ENCODE peak calls at places on chromosomes 16 and 17, in seven cellular contexts. Q, V, F, E, C, W and B are unnamed samples.

GRCh38 chr16:67393111-67393789 is at the start of gene TPPP3:
- DNase-seq in C (peak), Q (peak), E (peak), F (peak), W (peak), V (no peak), B (peak)

GRCh38 chr17:48498168-48498840 is 32.5 kb downstream of the HOXB1 start:
- DNase-seq in Q (no peak), V (no peak), W (no peak), E (no peak), C (no peak), F (no peak), B (no peak)

GRCh38 chr16:62041401-62041800 is 5.2 kb upstream of the CDH8 start:
- DNase-seq in F (peak), E (peak), C (no peak), V (peak), Q (no peak), W (no peak), B (no peak)

GRCh38 chr16:50574852-50575251 is 26.7 kb downstream of the NKD1 start:
- DNase-seq in Q (no peak), V (no peak), C (no peak), E (no peak), W (no peak), F (no peak), B (no peak)

GRCh38 chr17:73782641-73783381 is 138.6 kb upstream of the SDK2 start:
- DNase-seq in V (no peak), C (no peak), F (no peak), W (no peak), E (no peak), Q (no peak), B (no peak)

GRCh38 chr17:8753136-8753975 is 5.0 kb downstream of the SPDYE4 start:
- DNase-seq in Q (no peak), C (no peak), E (no peak), W (no peak), V (no peak), F (no peak), B (no peak)

GRCh38 chr17:74165811-74166365 is 37.6 kb upstream of the RPL38 start:
- DNase-seq in C (no peak), W (no peak), F (no peak), E (no peak), V (no peak), Q (no peak), B (no peak)

GRCh38 chr16:53045554-53046250 is 7.0 kb downstream of the CHD9NB start:
- DNase-seq in F (no peak), C (no peak), E (no peak), V (no peak), W (no peak), Q (no peak), B (no peak)

GRCh38 chr17:74631468-74632195 is 8.1 kb upstream of the CD300E start:
- DNase-seq in C (no peak), F (no peak), V (no peak), E (peak), W (no peak), Q (no peak), B (no peak)

GRCh38 chr16:68275611-68276191 is 11.4 kb downstream of the SLC7A6 start:
- DNase-seq in F (no peak), V (no peak), Q (no peak), W (no peak), E (no peak), C (peak), B (no peak)

GRCh38 chr17:47742319-47743181 is 9.5 kb downstream of the TBX21 start:
- DNase-seq in F (no peak), W (no peak), E (peak), C (peak), Q (no peak), V (no peak), B (no peak)

GRCh38 chr16:56931253-56931768 is 631 bp upstream of the HERPUD1 start:
- DNase-seq in W (no peak), E (no peak), C (no peak), Q (no peak), V (no peak), F (no peak), B (peak)

GRCh38 chr17:28959471-28959871 is 8.2 kb upstream of the PHF12 start:
- DNase-seq in W (no peak), V (no peak), F (no peak), E (no peak), Q (no peak), C (no peak), B (no peak)

GRCh38 chr17:9981344-9981915 is 76.4 kb upstream of the RCVRN start:
- DNase-seq in W (no peak), V (no peak), F (no peak), Q (no peak), C (no peak), E (no peak), B (no peak)

GRCh38 chr16:8798535-8799157 is 1.0 kb downstream of the PMM2 start:
- DNase-seq in E (no peak), Q (no peak), F (no peak), W (no peak), V (no peak), C (no peak), B (no peak)

GRCh38 chr17:42016952-42017865 is at the start of gene DNAJC7:
- DNase-seq in W (peak), F (peak), V (peak), E (peak), Q (peak), C (peak), B (peak)

GRCh38 chr17:31521632-31522283 is 130.3 kb downstream of the RAB11FIP4 start:
- DNase-seq in E (no peak), W (no peak), V (no peak), C (no peak), Q (no peak), F (no peak), B (no peak)

GRCh38 chr17:49830605-49831004 is 17.3 kb downstream of the TAC4 start:
- DNase-seq in W (no peak), V (no peak), F (no peak), E (no peak), C (no peak), Q (no peak), B (no peak)

GRCh38 chr17:67515490-67516088 is 138.5 kb downstream of the PITPNC1 start:
- DNase-seq in Q (no peak), W (no peak), F (no peak), E (no peak), C (no peak), V (no peak), B (no peak)

GRCh38 chr17:72030067-72030899 is 90.5 kb upstream of the SOX9 start:
- DNase-seq in F (peak), V (peak), W (no peak), Q (peak), E (peak), C (peak), B (peak)

GRCh38 chr16:64428463-64428862 is 693.4 kb downstream of the CDH11 start:
- DNase-seq in C (no peak), W (no peak), Q (peak), V (no peak), F (peak), E (peak), B (no peak)

DNA sequence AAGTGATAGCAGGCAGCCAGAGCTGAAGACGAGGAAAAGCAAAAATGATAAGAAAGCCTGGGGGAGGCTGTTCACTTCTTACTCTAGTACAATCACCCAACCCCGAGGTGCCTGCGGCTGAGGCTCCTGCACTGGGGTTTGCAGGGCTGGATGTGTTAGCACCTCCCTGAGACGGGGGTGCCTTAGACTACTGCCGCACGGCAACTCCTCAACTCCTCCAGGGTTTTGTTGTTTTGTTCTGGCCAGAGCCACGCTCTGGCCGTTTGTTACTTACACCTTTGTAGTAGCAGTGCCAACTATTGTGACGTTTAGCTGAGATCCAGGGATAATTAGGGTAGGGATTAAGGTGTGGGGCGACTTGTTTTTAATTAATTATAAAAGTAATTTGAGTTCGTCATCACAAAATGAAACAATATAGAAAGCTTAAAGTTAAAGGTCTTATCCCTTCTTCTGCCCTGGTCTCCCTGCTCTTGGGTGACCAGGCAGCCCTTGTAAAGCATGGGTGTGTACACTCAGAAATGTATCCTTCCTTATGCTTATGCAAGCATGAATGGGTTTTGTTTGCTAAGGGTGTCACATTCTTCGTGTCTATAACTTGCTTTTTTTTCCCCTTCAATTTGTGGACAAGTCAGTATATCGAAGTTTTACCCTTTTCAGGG is 51.3 kb downstream of the LDHD start:
- DNase-seq in C (no peak), E (no peak), F (no peak), V (no peak), Q (no peak), W (no peak), B (no peak)
- H3K4me3 ChIP-seq in C (no peak), E (no peak), F (no peak), V (no peak), Q (no peak), W (no peak), B (no peak)

GRCh38 chr16:10868089-10868488 is 8.9 kb upstream of the CIITA start:
- DNase-seq in W (no peak), F (no peak), Q (no peak), C (no peak), V (no peak), E (no peak), B (peak)

GRCh38 chr16:10867199-10867598 is 9.8 kb upstream of the CIITA start:
- DNase-seq in Q (no peak), V (no peak), C (no peak), E (no peak), F (no peak), W (no peak), B (no peak)

GRCh38 chr16:10870808-10871156 is 6.2 kb upstream of the CIITA start:
- DNase-seq in E (no peak), C (no peak), Q (no peak), W (no peak), F (no peak), V (no peak), B (no peak)

GRCh38 chr16:10870137-10870776 is 6.7 kb upstream of the CIITA start:
- DNase-seq in V (no peak), E (no peak), C (no peak), W (no peak), F (no peak), Q (no peak), B (no peak)

DNA sequence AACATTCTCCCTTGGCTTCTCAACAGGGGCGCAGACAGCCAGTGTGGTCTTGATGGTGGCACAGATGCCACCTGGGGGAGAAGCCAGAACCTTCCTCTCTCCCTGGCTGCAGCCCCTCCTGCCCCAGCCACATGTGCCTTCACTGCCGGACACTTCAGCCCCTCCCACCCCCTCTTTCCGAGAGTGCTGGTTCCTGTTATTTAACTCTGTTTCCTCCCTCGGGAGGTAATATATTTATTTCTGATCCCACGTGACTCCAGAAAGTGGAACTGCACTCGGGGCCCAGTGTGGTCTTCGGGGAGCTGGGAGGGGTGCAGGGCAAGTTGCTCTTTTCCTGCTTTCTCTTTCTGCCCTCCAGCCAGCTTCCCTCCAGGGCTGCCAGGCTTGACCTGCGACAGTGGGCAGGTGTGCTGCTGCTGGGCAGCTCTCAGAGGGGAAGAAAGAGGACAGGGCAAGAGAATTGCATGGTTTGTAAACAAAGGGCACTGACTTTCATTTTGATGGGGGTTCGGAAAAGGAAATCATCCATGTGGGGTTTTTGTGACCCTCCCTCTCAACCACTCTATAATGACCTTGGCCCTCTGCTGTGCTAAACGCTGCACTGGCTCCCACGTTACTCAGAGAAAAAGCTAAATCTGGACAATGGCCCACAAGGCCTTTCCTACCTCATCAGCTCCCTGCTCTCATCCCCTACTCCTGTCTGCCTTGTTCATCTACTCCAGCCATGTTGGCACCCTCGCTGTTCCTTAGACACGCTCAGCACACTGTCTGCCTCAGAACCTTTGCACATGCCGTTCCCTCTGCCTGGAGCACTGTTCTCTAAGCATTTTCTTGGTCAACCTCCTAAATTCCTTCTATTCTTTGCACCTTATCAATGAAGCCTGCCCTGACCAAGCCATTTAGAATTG is 8.2 kb upstream of the CIITA start:
- DNase-seq in W (no peak), F (no peak), Q (no peak), E (no peak), C (no peak), V (no peak), B (no peak)
- H3K4me3 ChIP-seq in W (peak), F (no peak), Q (no peak), E (no peak), C (no peak), V (no peak), B (peak)

GRCh38 chr16:88703486-88704309 is 2.5 kb downstream of the RNF166 start:
- DNase-seq in V (no peak), W (no peak), E (no peak), F (no peak), Q (no peak), C (peak), B (no peak)

GRCh38 chr16:88700322-88700635 is 5.9 kb downstream of the RNF166 start:
- DNase-seq in C (no peak), E (no peak), F (no peak), W (no peak), Q (no peak), V (no peak), B (no peak)

GRCh38 chr16:88702364-88703210 is 3.6 kb downstream of the RNF166 start:
- DNase-seq in Q (no peak), F (no peak), E (no peak), V (no peak), C (peak), W (no peak), B (no peak)

GRCh38 chr16:88700636-88701482 is 5.3 kb downstream of the RNF166 start:
- DNase-seq in Q (peak), C (peak), V (peak), E (peak), F (peak), W (peak), B (peak)

GRCh38 chr16:88701541-88702363 is 4.5 kb downstream of the RNF166 start:
- DNase-seq in V (no peak), F (no peak), Q (no peak), E (no peak), C (peak), W (no peak), B (no peak)
- H3K4me3 ChIP-seq in V (no peak), F (no peak), Q (no peak), E (no peak), C (peak), W (peak), B (no peak)

GRCh38 chr17:27783951-27784350 is 16.4 kb downstream of the NOS2 start:
- DNase-seq in E (peak), V (no peak), C (no peak), Q (no peak), W (no peak), F (no peak), B (no peak)
- H3K4me3 ChIP-seq in E (no peak), V (no peak), C (no peak), Q (no peak), W (no peak), F (no peak), B (no peak)

GRCh38 chr16:73060216-73060615 is 12.3 kb upstream of the ZFHX3 start:
- DNase-seq in E (no peak), W (no peak), V (no peak), Q (peak), F (no peak), C (no peak), B (no peak)

GRCh38 chr16:73059779-73060178 is 11.9 kb upstream of the ZFHX3 start:
- DNase-seq in W (no peak), C (no peak), E (no peak), Q (peak), F (no peak), V (no peak), B (no peak)

GRCh38 chr16:73058221-73058615 is 10.3 kb upstream of the ZFHX3 start:
- DNase-seq in C (no peak), E (peak), V (no peak), F (no peak), Q (no peak), W (no peak), B (peak)

GRCh38 chr16:73057369-73058210 is 9.7 kb upstream of the ZFHX3 start:
- DNase-seq in Q (no peak), F (no peak), C (no peak), W (no peak), E (peak), V (no peak), B (peak)

GRCh38 chr16:73058616-73059409 is 10.9 kb upstream of the ZFHX3 start:
- DNase-seq in F (peak), W (no peak), E (peak), C (no peak), Q (peak), V (no peak), B (peak)
- H3K4me3 ChIP-seq in F (peak), W (peak), E (peak), C (no peak), Q (peak), V (peak), B (peak)

DNA sequence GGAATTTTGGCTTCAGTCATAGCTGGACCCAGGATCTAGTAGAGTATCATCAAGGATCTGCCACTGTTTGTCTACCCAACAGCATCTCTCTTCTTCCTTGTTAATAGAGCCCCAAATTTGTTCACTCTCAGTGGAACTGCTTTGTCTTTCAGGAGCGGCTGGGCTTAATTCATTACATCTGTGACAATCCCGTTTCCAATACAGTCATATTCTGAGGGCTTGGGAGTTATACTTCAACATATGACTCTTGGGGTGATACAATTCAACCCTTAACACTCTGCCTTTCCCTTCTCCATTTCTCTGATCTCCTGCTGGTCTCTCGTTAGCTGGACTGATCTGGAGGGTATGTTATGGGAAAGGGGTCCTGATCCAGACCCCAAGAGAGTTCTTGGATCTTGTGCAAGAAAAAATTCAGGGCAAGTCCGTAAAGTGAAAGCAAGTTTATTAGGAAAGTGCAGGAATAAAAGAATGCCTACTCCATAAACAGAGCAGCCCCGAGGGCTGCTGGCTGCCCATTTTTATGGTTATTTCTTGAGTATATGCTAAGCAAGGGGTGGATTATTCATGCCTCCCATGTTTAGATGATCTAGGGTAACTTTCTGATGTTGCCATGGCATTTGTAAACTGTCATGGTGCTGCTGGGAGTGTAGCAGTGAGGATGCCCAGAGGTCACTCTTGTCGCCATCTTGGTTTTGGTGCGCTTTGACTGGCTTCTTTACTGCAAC is 42.4 kb downstream of the IQCK start:
- DNase-seq in F (no peak), V (no peak), Q (no peak), C (no peak), E (no peak), W (no peak), B (no peak)
- H3K4me3 ChIP-seq in F (no peak), V (no peak), Q (no peak), C (no peak), E (no peak), W (no peak), B (no peak)

GRCh38 chr16:3035972-3036725 is 595 bp downstream of the BICDL2 start:
- DNase-seq in F (no peak), W (no peak), Q (no peak), C (no peak), V (no peak), E (no peak), B (peak)

GRCh38 chr16:3038896-3039295 is 2.2 kb upstream of the BICDL2 start:
- DNase-seq in Q (no peak), C (no peak), W (no peak), E (no peak), V (no peak), F (no peak), B (no peak)

GRCh38 chr16:3038256-3038655 is 1.5 kb upstream of the BICDL2 start:
- DNase-seq in W (no peak), V (no peak), F (no peak), Q (no peak), E (no peak), C (no peak), B (peak)

GRCh38 chr16:3035289-3035971 is 1.3 kb downstream of the BICDL2 start:
- DNase-seq in Q (no peak), E (no peak), V (no peak), W (no peak), F (no peak), C (no peak), B (peak)

DNA sequence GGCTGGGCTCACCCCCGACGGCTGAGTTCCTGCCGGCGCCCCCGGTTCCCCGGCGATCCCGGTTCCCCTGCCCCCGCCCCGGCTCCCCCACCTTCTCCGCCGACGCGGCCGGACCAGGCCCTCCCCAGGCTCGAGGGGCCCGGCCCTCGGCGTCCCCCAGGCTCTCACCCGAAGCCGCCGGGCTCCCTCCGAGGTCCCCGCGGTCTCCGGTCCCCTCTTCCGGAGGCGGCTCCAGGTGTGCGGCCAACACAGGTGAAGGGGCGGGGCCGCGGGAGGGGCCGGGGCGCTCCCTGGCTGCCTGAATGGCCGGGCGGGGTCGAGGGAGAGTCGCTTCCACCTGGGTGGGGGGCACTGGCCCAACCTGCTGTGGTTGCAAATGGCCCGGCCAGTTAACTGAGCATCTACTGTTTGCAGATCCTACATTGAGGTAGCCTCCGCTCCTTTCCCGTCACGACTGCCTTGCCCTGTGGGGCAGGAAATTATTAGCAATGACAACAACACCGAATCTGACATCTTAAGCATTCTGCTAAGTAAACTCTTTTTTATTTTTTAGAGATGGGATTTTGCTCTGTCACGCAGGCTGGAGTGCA is at the start of gene BICDL2:
- DNase-seq in E (no peak), C (no peak), V (no peak), F (no peak), Q (no peak), W (no peak), B (peak)
- H3K4me3 ChIP-seq in E (no peak), C (no peak), V (no peak), F (no peak), Q (no peak), W (peak), B (peak)

GRCh38 chr17:81889602-81890001 is 1.8 kb downstream of the ALYREF start:
- DNase-seq in V (no peak), Q (no peak), E (no peak), W (no peak), C (no peak), F (no peak), B (no peak)
- H3K4me3 ChIP-seq in V (peak), Q (peak), E (no peak), W (no peak), C (no peak), F (peak), B (no peak)